ENCODE peak calls at places on chromosomes 5 and 9, in nine cellular contexts. S is CD8-positive, alpha-beta T cell; I is heart left ventricle; H is body of pancreas; A is GM12878; G is IMR-90; M is CD4-positive, CD25-positive, alpha-beta regulatory T cell; O is gastrocnemius medialis; L is cardiac muscle cell. U is an unnamed sample. For H3K9me3, the result is how much of the 10 kb centered on the place peaks cover.

GRCh38 chr5:82164957-82165698 is 113.0 kb downstream of the RPS23 start:
- DNase-seq in S (no peak), I (no peak), H (peak), A (no peak), G (peak), M (no peak), O (no peak), L (peak), U (no peak)

GRCh38 chr9:128703616-128704355 is 1.5 kb downstream of the PKN3 start:
- DNase-seq in S (no peak), I (peak), H (peak), A (no peak), G (no peak), M (no peak), O (no peak), L (no peak), U (no peak)

GRCh38 chr5:90356612-90357011 is 52.9 kb downstream of the CETN3 start:
- DNase-seq in S (no peak), I (no peak), H (no peak), A (no peak), G (no peak), M (no peak), O (no peak), L (peak), U (no peak)

GRCh38 chr9:137878146-137878941 is 762 bp downstream of the CACNA1B start:
- DNase-seq in S (no peak), I (no peak), H (no peak), A (no peak), G (no peak), M (peak), O (no peak), L (peak), U (no peak)

GRCh38 chr5:54743997-54744788 is 226.6 kb downstream of the SNX18 start:
- DNase-seq in S (peak), I (peak), H (peak), A (peak), G (peak), M (peak), O (no peak), L (peak), U (no peak)

GRCh38 chr9:6955251-6955921 is 197.6 kb downstream of the KDM4C start:
- DNase-seq in S (no peak), I (no peak), H (no peak), A (no peak), G (peak), M (no peak), O (no peak), L (peak), U (no peak)

GRCh38 chr5:171606414-171607024 is 179.1 kb upstream of the SMIM23 start:
- DNase-seq in S (no peak), I (no peak), H (no peak), A (no peak), G (peak), M (no peak), O (no peak), L (no peak), U (no peak)

GRCh38 chr5:166883016-166883415 is 1408.4 kb upstream of the WWC1 start:
- DNase-seq in S (no peak), I (no peak), H (no peak), A (no peak), G (no peak), M (no peak), O (no peak), L (peak), U (no peak)

GRCh38 chr5:25119654-25120053 is 474.9 kb upstream of the CDH10 start:
- DNase-seq in S (no peak), I (no peak), H (no peak), A (no peak), G (no peak), M (no peak), O (no peak), L (no peak), U (no peak)

DNA sequence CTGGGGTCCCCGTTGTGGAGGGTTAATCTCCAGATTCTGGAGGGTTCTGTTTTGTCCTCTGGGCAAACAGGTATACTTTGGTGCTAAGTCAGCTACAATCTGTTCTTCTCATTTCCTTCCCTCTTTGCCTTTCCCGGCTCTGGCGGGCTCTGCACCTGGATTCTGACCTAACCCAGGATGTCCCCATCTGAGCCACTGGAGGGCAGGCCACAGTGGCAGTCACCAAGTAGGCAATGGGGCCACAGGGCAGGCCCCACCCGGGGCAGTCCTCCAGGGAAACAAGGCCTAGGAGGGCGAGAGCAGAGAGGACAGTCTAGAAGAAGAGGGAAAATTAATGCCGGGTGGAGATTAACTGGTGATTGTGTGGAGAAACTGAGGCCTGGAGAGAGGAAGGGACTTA is 40.4 kb upstream of the HRH2 start:
- DNase-seq in S (no peak), I (no peak), H (no peak), A (no peak), G (no peak), M (no peak), O (no peak), L (no peak), U (no peak)
- H3K9me3 ChIP-seq in S (under half), I (under half), H (under half), A (under half), G (under half), M (under half), O (under half), L (under half), U (under half)

DNA sequence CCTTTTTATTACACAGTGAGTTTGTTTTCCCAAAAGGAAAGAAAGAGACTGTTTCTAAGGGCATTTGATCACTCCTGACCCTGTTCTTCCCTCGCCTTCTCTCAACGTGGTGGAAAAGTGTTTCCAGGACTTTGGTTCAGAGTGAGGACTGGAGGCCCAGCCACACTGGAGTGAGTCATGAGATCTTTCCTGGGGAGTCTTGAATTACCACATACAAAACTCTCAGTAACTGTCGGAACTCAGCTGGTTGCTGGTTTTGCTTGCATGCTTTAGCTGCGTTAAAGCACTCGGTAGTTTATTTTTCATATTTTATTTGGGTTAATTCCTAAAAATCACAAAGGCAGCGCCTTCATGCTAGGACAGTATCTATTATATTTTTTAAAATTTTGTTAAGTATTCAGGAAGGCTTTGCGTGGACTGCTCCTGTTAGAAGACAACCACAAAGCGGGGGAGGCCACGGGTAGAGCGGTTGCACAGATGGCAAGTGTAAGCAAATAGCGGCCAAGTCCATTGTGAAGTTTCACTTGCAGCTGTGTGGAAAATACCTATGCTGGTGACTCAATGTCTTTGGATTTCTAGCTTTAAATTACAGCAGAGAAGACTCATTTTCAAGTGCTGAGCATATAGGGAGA is 77.7 kb downstream of the ARSB start:
- DNase-seq in S (no peak), I (peak), H (peak), A (peak), G (peak), M (no peak), O (peak), L (peak), U (no peak)
- H3K4me3 ChIP-seq in S (no peak), I (peak), H (no peak), A (no peak), G (no peak), M (no peak), O (peak), L (no peak), U (no peak)

GRCh38 chr5:51392689-51393199 is 9.5 kb downstream of the ISL1 start:
- DNase-seq in S (no peak), I (no peak), H (no peak), A (no peak), G (no peak), M (no peak), O (no peak), L (no peak), U (no peak)
- H3K9me3 ChIP-seq in S (under half), I (under half), H (under half), A (under half), G (under half), M (under half), O (under half), L (under half), U (under half)

GRCh38 chr5:119354522-119355243 is 1.1 kb upstream of the TNFAIP8 start:
- DNase-seq in S (no peak), I (no peak), H (no peak), A (no peak), G (no peak), M (no peak), O (no peak), L (no peak), U (no peak)
- H3K4me3 ChIP-seq in S (no peak), I (no peak), H (no peak), A (peak), G (no peak), M (peak), O (no peak), L (no peak), U (no peak)

U was measured in lung.